ENCODE peak calls at places on chromosomes 1 and 21, in five cellular contexts. M, T, Q, X and B are unnamed samples.

GRCh38 chr1:6794164-6794563 is 8.9 kb downstream of the CAMTA1 start:
- DNase-seq in T (no peak), X (peak; percentile 68), Q (no peak), M (peak; percentile 51), B (peak; percentile 73)

GRCh38 chr1:200895448-200895799 is 724 bp downstream of the INAVA start:
- DNase-seq in T (no peak), M (no peak), X (no peak), Q (no peak), B (no peak)

GRCh38 chr1:118339431-118340146 is 154.6 kb upstream of the SPAG17 start:
- DNase-seq in Q (no peak), M (no peak), X (peak; percentile 53), T (no peak), B (no peak)

GRCh38 chr21:45224189-45224938 is 63.3 kb downstream of the POFUT2 start:
- DNase-seq in M (no peak), Q (no peak), X (no peak), T (peak; percentile 84), B (no peak)

GRCh38 chr1:61950418-61950817 is 208.1 kb downstream of the PATJ start:
- DNase-seq in X (peak; percentile 5), Q (no peak), M (no peak), T (no peak), B (no peak)

GRCh38 chr21:31335957-31336738 is 7.9 kb downstream of the TIAM1 start:
- DNase-seq in Q (peak; percentile 36), T (no peak), M (peak; percentile 27), X (peak; percentile 96), B (peak; percentile 72)

GRCh38 chr1:220040028-220040596 is 6.2 kb downstream of the EPRS1 start:
- DNase-seq in Q (no peak), M (no peak), T (no peak), X (no peak), B (no peak)

GRCh38 chr1:246837418-246838117 is 94.2 kb downstream of the AHCTF1 start:
- DNase-seq in Q (no peak), X (peak; percentile 21), T (no peak), M (peak; percentile 37), B (peak; percentile 14)

GRCh38 chr1:215076312-215076711 is 6.2 kb upstream of the KCNK2 start:
- DNase-seq in Q (no peak), M (peak; percentile 70), X (peak; percentile 69), T (no peak), B (peak; percentile 53)

GRCh38 chr1:104295516-104295915 is 545.8 kb downstream of the AMY1C start:
- DNase-seq in Q (no peak), M (no peak), X (no peak), T (no peak), B (no peak)

GRCh38 chr1:62849031-62849430 is 65.1 kb downstream of the ATG4C start:
- DNase-seq in Q (no peak), M (no peak), T (no peak), X (no peak), B (no peak)

GRCh38 chr1:24526940-24527542 is 24.4 kb downstream of the RCAN3 start:
- DNase-seq in X (peak; percentile 28), Q (no peak), M (peak; percentile 28), T (no peak), B (no peak)

GRCh38 chr1:25543425-25544242 is at the start of gene LDLRAP1:
- DNase-seq in Q (no peak), T (peak; percentile 93), X (peak; percentile 63), M (peak; percentile 77), B (peak; percentile 71)

GRCh38 chr1:23799570-23800395 is 771 bp downstream of the GALE start:
- DNase-seq in T (peak; percentile 96), Q (no peak), X (peak; percentile 59), M (peak; percentile 52), B (peak; percentile 79)

GRCh38 chr1:24898909-24899439 is 31.1 kb downstream of the RUNX3 start:
- DNase-seq in M (peak; percentile 52), T (peak; percentile 55), Q (no peak), X (no peak), B (no peak)

GRCh38 chr21:41621523-41621922 is 113.6 kb upstream of the TMPRSS2 start:
- DNase-seq in M (no peak), X (peak; percentile 77), T (no peak), Q (no peak), B (no peak)

GRCh38 chr21:36322083-36322424 is 2.1 kb downstream of the MORC3 start:
- DNase-seq in Q (no peak), X (no peak), M (no peak), T (no peak), B (no peak)

GRCh38 chr1:245091171-245091621 is 63.6 kb upstream of the KIF26B start:
- DNase-seq in X (peak; percentile 20), Q (no peak), T (no peak), M (no peak), B (peak; percentile 39)

GRCh38 chr1:24417681-24418080 is 2.1 kb downstream of the NIPAL3 start:
- DNase-seq in M (no peak), Q (no peak), T (no peak), X (no peak), B (peak; percentile 35)

GRCh38 chr1:50419907-50420248 is 3.4 kb downstream of the DMRTA2 start:
- DNase-seq in T (no peak), M (no peak), X (no peak), Q (no peak), B (no peak)

GRCh38 chr1:162023547-162024501 is at the start of gene OLFML2B:
- DNase-seq in M (peak; percentile 34), T (peak; percentile 86), X (peak; percentile 93), Q (peak; percentile 55), B (peak; percentile 76)

GRCh38 chr1:53160924-53161378 is 18.5 kb upstream of the SLC1A7 start:
- DNase-seq in Q (no peak), M (no peak), T (no peak), X (no peak), B (peak; percentile 41)

GRCh38 chr1:2857521-2857920 is 56.0 kb upstream of the TTC34 start:
- DNase-seq in X (no peak), T (peak; percentile 43), Q (no peak), M (no peak), B (no peak)

GRCh38 chr21:25462517-25462971 is 144.7 kb downstream of the MRPL39 start:
- DNase-seq in T (no peak), X (no peak), Q (no peak), M (peak; percentile 80), B (no peak)

GRCh38 chr1:169105434-169106094 is 926 bp upstream of the ATP1B1 start:
- DNase-seq in X (no peak), T (peak; percentile 98), M (peak; percentile 61), Q (no peak), B (no peak)

GRCh38 chr1:27430903-27431653 is 38.7 kb downstream of the GPR3 start:
- DNase-seq in Q (no peak), M (peak; percentile 59), X (peak; percentile 31), T (no peak), B (peak; percentile 22)

GRCh38 chr21:35309316-35309715 is 260.2 kb upstream of the RUNX1 start:
- DNase-seq in Q (no peak), X (peak; percentile 35), M (no peak), T (no peak), B (no peak)

GRCh38 chr1:235938714-235939487 is 72.2 kb upstream of the LYST start:
- DNase-seq in M (peak; percentile 59), X (no peak), T (no peak), Q (no peak), B (peak; percentile 37)

GRCh38 chr1:218322762-218323161 is 22.4 kb upstream of the TGFB2 start:
- DNase-seq in Q (no peak), X (no peak), M (no peak), T (peak; percentile 65), B (no peak)

GRCh38 chr1:165403835-165404482 is 41.0 kb downstream of the RXRG start:
- DNase-seq in Q (no peak), X (no peak), M (peak; percentile 48), T (no peak), B (peak; percentile 7)

DNA sequence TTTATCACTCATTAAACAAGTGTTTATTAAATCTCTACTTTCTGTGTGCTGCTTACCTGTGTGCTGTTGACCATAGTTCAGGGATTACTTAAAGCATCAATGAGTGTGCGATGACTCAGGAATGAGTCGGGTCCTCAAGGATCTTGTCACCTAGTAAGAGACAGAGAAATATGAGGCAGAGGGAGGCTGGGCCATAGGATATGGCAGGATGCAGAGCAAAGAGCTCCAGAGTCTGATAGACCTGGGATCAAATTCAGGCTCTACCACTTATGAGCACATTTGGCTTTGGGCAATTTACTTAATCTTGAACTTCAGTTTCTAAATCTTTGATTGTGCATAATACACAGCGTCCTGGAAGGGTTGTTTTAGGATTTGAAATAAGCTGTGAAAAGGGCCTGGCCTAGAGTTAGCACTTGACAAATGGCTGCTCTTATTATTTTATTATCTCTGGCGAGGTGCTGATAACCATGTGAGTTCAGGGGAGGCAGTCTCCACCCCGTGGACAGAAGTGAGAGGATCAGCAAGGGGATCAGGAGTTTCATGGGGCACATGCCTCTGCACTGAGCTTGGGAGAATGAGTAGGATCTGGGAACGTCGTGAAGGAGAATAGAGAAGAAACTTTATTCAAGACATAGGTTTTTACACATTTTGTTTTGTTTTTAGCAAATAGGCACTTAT is 94.5 kb downstream of the ROR1 start:
- DNase-seq in M (no peak), Q (no peak), X (peak; percentile 77), T (no peak), B (peak; percentile 27)
- TF ChIP-seq CTCF in M (no peak), Q (no peak), X (peak; percentile 3), T (no peak), B (peak; percentile 17)

DNA sequence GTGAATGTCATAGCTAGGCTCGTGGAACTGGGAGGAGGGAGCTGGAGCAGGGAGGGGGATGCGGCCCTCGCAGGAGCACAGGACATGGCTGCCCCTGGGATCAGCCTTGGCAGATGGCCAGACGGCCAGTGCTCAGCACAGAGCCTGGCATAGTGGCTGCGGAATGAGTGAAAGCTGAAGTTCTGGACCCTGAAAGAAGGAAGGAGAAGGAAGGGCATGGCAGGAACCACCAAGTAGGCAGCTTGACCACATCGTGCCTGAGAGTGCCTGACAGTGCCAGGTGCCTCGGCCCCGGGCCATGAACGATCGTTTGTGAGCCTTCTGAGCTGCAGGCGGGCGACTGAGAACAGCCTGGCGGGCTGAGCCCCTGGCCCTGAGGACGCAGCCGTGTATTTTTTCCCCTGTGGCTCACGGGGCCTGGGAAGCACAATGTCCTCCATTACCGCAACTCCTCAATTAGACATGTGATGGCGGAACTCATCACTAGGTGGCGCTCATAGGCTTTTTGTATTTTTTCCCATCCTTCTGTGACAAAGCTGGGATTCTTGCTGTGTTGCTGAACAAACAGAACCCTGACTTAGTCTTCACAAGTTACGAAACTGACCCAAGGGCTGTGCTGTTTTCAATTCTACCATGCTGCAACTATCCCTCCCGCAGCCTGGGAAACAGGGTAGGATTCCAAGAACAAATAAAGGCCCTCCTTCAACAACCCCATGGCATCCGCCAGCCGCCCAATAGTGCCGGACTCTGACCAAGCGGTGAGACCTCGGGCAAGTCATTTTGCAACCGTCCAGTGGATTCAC is 29.9 kb upstream of the TMEM61 start:
- DNase-seq in M (peak; percentile 62), T (peak; percentile 78), Q (peak; percentile 57), X (peak; percentile 90), B (peak; percentile 90)
- H3K4me3 ChIP-seq in M (no peak overlapping the region), T (peak overlapping the region; percentile 42), Q (no peak overlapping the region), X (peak overlapping the region; percentile 22), B (no peak overlapping the region)

GRCh38 chr1:224879404-224879803 is 50.1 kb upstream of the DNAH14 start:
- DNase-seq in T (no peak), X (peak; percentile 67), Q (no peak), M (no peak), B (peak; percentile 53)

GRCh38 chr1:224874775-224875174 is 54.7 kb upstream of the DNAH14 start:
- DNase-seq in M (no peak), X (no peak), T (no peak), Q (no peak), B (no peak)

GRCh38 chr1:224872832-224873644 is 56.4 kb upstream of the DNAH14 start:
- DNase-seq in X (no peak), Q (no peak), M (no peak), T (no peak), B (no peak)

GRCh38 chr1:224873645-224874369 is 55.7 kb upstream of the DNAH14 start:
- DNase-seq in T (no peak), X (peak; percentile 83), M (no peak), Q (peak; percentile 53), B (peak; percentile 87)
- TF ChIP-seq CTCF in T (no peak), X (no peak), M (no peak), Q (no peak), B (no peak)

GRCh38 chr1:43303477-43304286 is 2.9 kb downstream of the TIE1 start:
- DNase-seq in X (no peak), T (peak; percentile 37), Q (no peak), M (no peak), B (no peak)
- H3K4me3 ChIP-seq in X (no peak overlapping the region), T (peak overlapping the region; percentile 23), Q (no peak overlapping the region), M (no peak overlapping the region), B (no peak overlapping the region)